ENCODE peak calls at places on chromosomes 3 and 15, in ten cellular contexts. One of them, this sample, is unnamed.

GRCh38 chr3:141644931-141645330 is 93.2 kb upstream of the RNF7 start:
- DNase-seq in HAP-1: peak
- DNase-seq in endothelial cell: peak
- DNase-seq in RPMI8226: peak
- DNase-seq in mesothelial cell of epicardium: no peak
- DNase-seq in T-helper 9 cell: peak
- DNase-seq in neuronal stem cell: peak
- DNase-seq in H9: peak
- DNase-seq in cardiac fibroblast: peak
- DNase-seq in CD4-positive, alpha-beta T cell: peak
- DNase-seq in this sample: peak

GRCh38 chr3:17142516-17142915 is 257.8 kb downstream of the PLCL2 start:
- DNase-seq in CD4-positive, alpha-beta T cell: no peak
- DNase-seq in neuronal stem cell: no peak
- DNase-seq in H9: no peak
- DNase-seq in cardiac fibroblast: no peak
- DNase-seq in endothelial cell: no peak
- DNase-seq in HAP-1: no peak
- DNase-seq in T-helper 9 cell: no peak
- DNase-seq in mesothelial cell of epicardium: no peak
- DNase-seq in RPMI8226: no peak
- DNase-seq in this sample: no peak

GRCh38 chr3:182904164-182904563 is 76.2 kb downstream of the DCUN1D1 start:
- DNase-seq in CD4-positive, alpha-beta T cell: no peak
- DNase-seq in T-helper 9 cell: no peak
- DNase-seq in endothelial cell: no peak
- DNase-seq in neuronal stem cell: no peak
- DNase-seq in mesothelial cell of epicardium: no peak
- DNase-seq in cardiac fibroblast: no peak
- DNase-seq in RPMI8226: no peak
- DNase-seq in H9: no peak
- DNase-seq in HAP-1: no peak
- DNase-seq in this sample: no peak

GRCh38 chr15:75531041-75531450 is 48.1 kb downstream of the PTPN9 start:
- DNase-seq in T-helper 9 cell: no peak
- DNase-seq in H9: no peak
- DNase-seq in mesothelial cell of epicardium: no peak
- DNase-seq in HAP-1: no peak
- DNase-seq in endothelial cell: no peak
- DNase-seq in neuronal stem cell: no peak
- DNase-seq in CD4-positive, alpha-beta T cell: no peak
- DNase-seq in RPMI8226: no peak
- DNase-seq in cardiac fibroblast: peak
- DNase-seq in this sample: no peak

GRCh38 chr15:33152502-33153109 is 41.9 kb downstream of the FMN1 start:
- DNase-seq in mesothelial cell of epicardium: no peak
- DNase-seq in HAP-1: no peak
- DNase-seq in CD4-positive, alpha-beta T cell: no peak
- DNase-seq in RPMI8226: no peak
- DNase-seq in endothelial cell: no peak
- DNase-seq in cardiac fibroblast: peak
- DNase-seq in H9: no peak
- DNase-seq in T-helper 9 cell: no peak
- DNase-seq in neuronal stem cell: no peak
- DNase-seq in this sample: no peak

GRCh38 chr3:109411547-109411946 is 74.2 kb upstream of the DPPA4 start:
- DNase-seq in mesothelial cell of epicardium: no peak
- DNase-seq in H9: no peak
- DNase-seq in RPMI8226: no peak
- DNase-seq in cardiac fibroblast: no peak
- DNase-seq in T-helper 9 cell: no peak
- DNase-seq in endothelial cell: no peak
- DNase-seq in CD4-positive, alpha-beta T cell: no peak
- DNase-seq in neuronal stem cell: no peak
- DNase-seq in HAP-1: no peak
- DNase-seq in this sample: no peak

GRCh38 chr15:85025516-85026279 is 44.0 kb downstream of the PDE8A start:
- DNase-seq in H9: no peak
- DNase-seq in HAP-1: no peak
- DNase-seq in neuronal stem cell: no peak
- DNase-seq in endothelial cell: no peak
- DNase-seq in CD4-positive, alpha-beta T cell: no peak
- DNase-seq in cardiac fibroblast: no peak
- DNase-seq in mesothelial cell of epicardium: no peak
- DNase-seq in RPMI8226: no peak
- DNase-seq in T-helper 9 cell: no peak
- DNase-seq in this sample: no peak

GRCh38 chr15:72774696-72775383 is 8.7 kb downstream of the ADPGK start:
- DNase-seq in HAP-1: no peak
- DNase-seq in RPMI8226: peak
- DNase-seq in neuronal stem cell: no peak
- DNase-seq in endothelial cell: no peak
- DNase-seq in cardiac fibroblast: no peak
- DNase-seq in mesothelial cell of epicardium: no peak
- DNase-seq in T-helper 9 cell: no peak
- DNase-seq in H9: no peak
- DNase-seq in CD4-positive, alpha-beta T cell: no peak
- DNase-seq in this sample: no peak

GRCh38 chr15:56244811-56245576 is 1.3 kb upstream of the RFX7 start:
- DNase-seq in HAP-1: peak
- DNase-seq in T-helper 9 cell: peak
- DNase-seq in CD4-positive, alpha-beta T cell: peak
- DNase-seq in neuronal stem cell: no peak
- DNase-seq in RPMI8226: peak
- DNase-seq in endothelial cell: peak
- DNase-seq in H9: peak
- DNase-seq in cardiac fibroblast: no peak
- DNase-seq in mesothelial cell of epicardium: no peak
- DNase-seq in this sample: peak

GRCh38 chr15:39641187-39641889 is 60.5 kb downstream of the THBS1 start:
- DNase-seq in endothelial cell: no peak
- DNase-seq in neuronal stem cell: no peak
- DNase-seq in H9: no peak
- DNase-seq in RPMI8226: no peak
- DNase-seq in T-helper 9 cell: no peak
- DNase-seq in CD4-positive, alpha-beta T cell: no peak
- DNase-seq in cardiac fibroblast: no peak
- DNase-seq in HAP-1: no peak
- DNase-seq in mesothelial cell of epicardium: no peak
- DNase-seq in this sample: peak

GRCh38 chr3:14728113-14728512 is 53.2 kb downstream of the C3orf20 start:
- DNase-seq in cardiac fibroblast: no peak
- DNase-seq in endothelial cell: no peak
- DNase-seq in RPMI8226: no peak
- DNase-seq in T-helper 9 cell: no peak
- DNase-seq in mesothelial cell of epicardium: no peak
- DNase-seq in neuronal stem cell: no peak
- DNase-seq in HAP-1: no peak
- DNase-seq in CD4-positive, alpha-beta T cell: no peak
- DNase-seq in H9: no peak
- DNase-seq in this sample: no peak

GRCh38 chr15:63465104-63465503 is 39.3 kb upstream of the USP3 start:
- DNase-seq in neuronal stem cell: no peak
- DNase-seq in CD4-positive, alpha-beta T cell: no peak
- DNase-seq in HAP-1: no peak
- DNase-seq in H9: no peak
- DNase-seq in mesothelial cell of epicardium: no peak
- DNase-seq in endothelial cell: no peak
- DNase-seq in cardiac fibroblast: peak
- DNase-seq in T-helper 9 cell: no peak
- DNase-seq in RPMI8226: peak
- DNase-seq in this sample: no peak

GRCh38 chr3:12299026-12299425 is 10.2 kb downstream of the PPARG start:
- DNase-seq in HAP-1: peak
- DNase-seq in endothelial cell: no peak
- DNase-seq in H9: no peak
- DNase-seq in mesothelial cell of epicardium: no peak
- DNase-seq in T-helper 9 cell: no peak
- DNase-seq in cardiac fibroblast: peak
- DNase-seq in CD4-positive, alpha-beta T cell: no peak
- DNase-seq in RPMI8226: no peak
- DNase-seq in neuronal stem cell: no peak
- DNase-seq in this sample: no peak

GRCh38 chr3:141386611-141387110 is 18.4 kb downstream of the ZBTB38 start:
- DNase-seq in endothelial cell: no peak
- DNase-seq in cardiac fibroblast: peak
- DNase-seq in HAP-1: no peak
- DNase-seq in CD4-positive, alpha-beta T cell: no peak
- DNase-seq in neuronal stem cell: no peak
- DNase-seq in T-helper 9 cell: no peak
- DNase-seq in mesothelial cell of epicardium: no peak
- DNase-seq in H9: no peak
- DNase-seq in RPMI8226: peak
- DNase-seq in this sample: no peak

GRCh38 chr3:86978111-86978528 is 12.8 kb downstream of the VGLL3 start:
- DNase-seq in cardiac fibroblast: peak
- DNase-seq in RPMI8226: no peak
- DNase-seq in HAP-1: no peak
- DNase-seq in T-helper 9 cell: no peak
- DNase-seq in mesothelial cell of epicardium: no peak
- DNase-seq in endothelial cell: no peak
- DNase-seq in neuronal stem cell: no peak
- DNase-seq in H9: no peak
- DNase-seq in CD4-positive, alpha-beta T cell: no peak
- DNase-seq in this sample: no peak

GRCh38 chr15:79091204-79091867 is 756 bp upstream of the RASGRF1 start:
- DNase-seq in HAP-1: peak
- DNase-seq in T-helper 9 cell: no peak
- DNase-seq in mesothelial cell of epicardium: peak
- DNase-seq in endothelial cell: peak
- DNase-seq in CD4-positive, alpha-beta T cell: no peak
- DNase-seq in neuronal stem cell: peak
- DNase-seq in RPMI8226: peak
- DNase-seq in H9: peak
- DNase-seq in cardiac fibroblast: peak
- DNase-seq in this sample: no peak

GRCh38 chr15:58348095-58348812 is 83.5 kb upstream of the LIPC start:
- DNase-seq in CD4-positive, alpha-beta T cell: no peak
- DNase-seq in H9: no peak
- DNase-seq in T-helper 9 cell: no peak
- DNase-seq in endothelial cell: no peak
- DNase-seq in HAP-1: no peak
- DNase-seq in RPMI8226: no peak
- DNase-seq in neuronal stem cell: no peak
- DNase-seq in mesothelial cell of epicardium: no peak
- DNase-seq in cardiac fibroblast: no peak
- DNase-seq in this sample: no peak

GRCh38 chr15:100924436-100924835 is 5.3 kb downstream of the LRRK1 start:
- DNase-seq in endothelial cell: no peak
- DNase-seq in neuronal stem cell: no peak
- DNase-seq in HAP-1: no peak
- DNase-seq in cardiac fibroblast: no peak
- DNase-seq in T-helper 9 cell: no peak
- DNase-seq in mesothelial cell of epicardium: no peak
- DNase-seq in CD4-positive, alpha-beta T cell: no peak
- DNase-seq in RPMI8226: no peak
- DNase-seq in H9: no peak
- DNase-seq in this sample: no peak

GRCh38 chr15:94670436-94671034 is 439.2 kb downstream of the MCTP2 start:
- DNase-seq in HAP-1: no peak
- DNase-seq in RPMI8226: peak
- DNase-seq in H9: no peak
- DNase-seq in mesothelial cell of epicardium: no peak
- DNase-seq in neuronal stem cell: peak
- DNase-seq in cardiac fibroblast: peak
- DNase-seq in endothelial cell: no peak
- DNase-seq in CD4-positive, alpha-beta T cell: no peak
- DNase-seq in T-helper 9 cell: no peak
- DNase-seq in this sample: no peak

GRCh38 chr3:150249776-150250175 is 158.3 kb upstream of the TSC22D2 start:
- DNase-seq in H9: no peak
- DNase-seq in T-helper 9 cell: no peak
- DNase-seq in mesothelial cell of epicardium: no peak
- DNase-seq in CD4-positive, alpha-beta T cell: no peak
- DNase-seq in neuronal stem cell: no peak
- DNase-seq in endothelial cell: no peak
- DNase-seq in cardiac fibroblast: no peak
- DNase-seq in HAP-1: peak
- DNase-seq in RPMI8226: no peak
- DNase-seq in this sample: no peak

GRCh38 chr3:155192957-155193746 is 100.3 kb downstream of the STRIT1 start:
- DNase-seq in cardiac fibroblast: no peak
- DNase-seq in CD4-positive, alpha-beta T cell: no peak
- DNase-seq in T-helper 9 cell: no peak
- DNase-seq in mesothelial cell of epicardium: no peak
- DNase-seq in RPMI8226: no peak
- DNase-seq in HAP-1: no peak
- DNase-seq in endothelial cell: no peak
- DNase-seq in neuronal stem cell: no peak
- DNase-seq in H9: no peak
- DNase-seq in this sample: no peak

GRCh38 chr15:88202231-88202630 is 54.3 kb downstream of the NTRK3 start:
- DNase-seq in H9: no peak
- DNase-seq in mesothelial cell of epicardium: no peak
- DNase-seq in CD4-positive, alpha-beta T cell: no peak
- DNase-seq in endothelial cell: no peak
- DNase-seq in HAP-1: no peak
- DNase-seq in T-helper 9 cell: no peak
- DNase-seq in neuronal stem cell: no peak
- DNase-seq in cardiac fibroblast: no peak
- DNase-seq in RPMI8226: no peak
- DNase-seq in this sample: no peak

GRCh38 chr3:128281461-128282367 is 128.4 kb downstream of the EEFSEC start:
- DNase-seq in endothelial cell: no peak
- DNase-seq in HAP-1: no peak
- DNase-seq in neuronal stem cell: no peak
- DNase-seq in mesothelial cell of epicardium: no peak
- DNase-seq in RPMI8226: no peak
- DNase-seq in cardiac fibroblast: no peak
- DNase-seq in CD4-positive, alpha-beta T cell: no peak
- DNase-seq in H9: no peak
- DNase-seq in T-helper 9 cell: no peak
- DNase-seq in this sample: no peak

GRCh38 chr3:176939022-176939817 is 258.1 kb downstream of the TBL1XR1 start:
- DNase-seq in RPMI8226: peak
- DNase-seq in neuronal stem cell: peak
- DNase-seq in CD4-positive, alpha-beta T cell: peak
- DNase-seq in H9: peak
- DNase-seq in mesothelial cell of epicardium: no peak
- DNase-seq in endothelial cell: peak
- DNase-seq in HAP-1: peak
- DNase-seq in T-helper 9 cell: peak
- DNase-seq in cardiac fibroblast: peak
- DNase-seq in this sample: peak

GRCh38 chr3:30871720-30872119 is 22.7 kb downstream of the GADL1 start:
- DNase-seq in endothelial cell: no peak
- DNase-seq in mesothelial cell of epicardium: no peak
- DNase-seq in RPMI8226: no peak
- DNase-seq in neuronal stem cell: no peak
- DNase-seq in T-helper 9 cell: no peak
- DNase-seq in CD4-positive, alpha-beta T cell: no peak
- DNase-seq in H9: no peak
- DNase-seq in cardiac fibroblast: no peak
- DNase-seq in HAP-1: no peak
- DNase-seq in this sample: no peak

GRCh38 chr3:138678086-138678485 is 69.5 kb downstream of the FAIM start:
- DNase-seq in mesothelial cell of epicardium: no peak
- DNase-seq in neuronal stem cell: no peak
- DNase-seq in RPMI8226: no peak
- DNase-seq in H9: no peak
- DNase-seq in T-helper 9 cell: no peak
- DNase-seq in HAP-1: no peak
- DNase-seq in endothelial cell: no peak
- DNase-seq in cardiac fibroblast: no peak
- DNase-seq in CD4-positive, alpha-beta T cell: no peak
- DNase-seq in this sample: no peak

GRCh38 chr15:77773003-77773402 is 140.3 kb upstream of the LINGO1 start:
- DNase-seq in neuronal stem cell: no peak
- DNase-seq in CD4-positive, alpha-beta T cell: no peak
- DNase-seq in mesothelial cell of epicardium: no peak
- DNase-seq in HAP-1: no peak
- DNase-seq in RPMI8226: no peak
- DNase-seq in cardiac fibroblast: no peak
- DNase-seq in H9: no peak
- DNase-seq in endothelial cell: no peak
- DNase-seq in T-helper 9 cell: no peak
- DNase-seq in this sample: no peak